ENCODE peak calls at places on chromosomes 13 and 19, in nine cellular contexts. One of them, this sample, is unnamed. For H3K36me3, the result is how much of the 10 kb centered on the place peaks cover.

GRCh38 chr19:46885411-46885810 is 24.6 kb downstream of the ARHGAP35 start:
- DNase-seq in HCT116: no peak
- DNase-seq in MM.1S: no peak
- DNase-seq in GM23248: no peak
- DNase-seq in neural progenitor cell: no peak
- DNase-seq in OCI-LY7: no peak
- DNase-seq in SK-N-SH: no peak
- DNase-seq in hepatocyte: no peak
- DNase-seq in GM23338: no peak
- DNase-seq in this sample: no peak

GRCh38 chr13:102035969-102036368 is 365.9 kb downstream of the FGF14 start:
- DNase-seq in GM23248: no peak
- DNase-seq in hepatocyte: no peak
- DNase-seq in GM23338: no peak
- DNase-seq in MM.1S: no peak
- DNase-seq in neural progenitor cell: no peak
- DNase-seq in SK-N-SH: no peak
- DNase-seq in HCT116: no peak
- DNase-seq in OCI-LY7: no peak
- DNase-seq in this sample: no peak

GRCh38 chr19:46546194-46546896 is 50.7 kb upstream of the PNMA8B start:
- DNase-seq in GM23338: peak
- DNase-seq in HCT116: no peak
- DNase-seq in neural progenitor cell: peak
- DNase-seq in SK-N-SH: peak
- DNase-seq in hepatocyte: peak
- DNase-seq in GM23248: peak
- DNase-seq in MM.1S: no peak
- DNase-seq in OCI-LY7: peak
- DNase-seq in this sample: peak

GRCh38 chr13:58994778-58995177 is 1169.0 kb downstream of the DIAPH3 start:
- DNase-seq in GM23338: peak
- DNase-seq in MM.1S: no peak
- DNase-seq in hepatocyte: no peak
- DNase-seq in SK-N-SH: no peak
- DNase-seq in GM23248: no peak
- DNase-seq in OCI-LY7: peak
- DNase-seq in HCT116: no peak
- DNase-seq in neural progenitor cell: no peak
- DNase-seq in this sample: peak

GRCh38 chr19:55600336-55601028 is 394 bp downstream of the ZNF524 start:
- DNase-seq in OCI-LY7: peak
- DNase-seq in neural progenitor cell: peak
- DNase-seq in hepatocyte: peak
- DNase-seq in GM23338: peak
- DNase-seq in GM23248: peak
- DNase-seq in MM.1S: no peak
- DNase-seq in SK-N-SH: peak
- DNase-seq in HCT116: no peak
- DNase-seq in this sample: no peak

GRCh38 chr19:41352609-41353465 is 885 bp downstream of the TGFB1 start:
- DNase-seq in HCT116: no peak
- DNase-seq in SK-N-SH: peak
- DNase-seq in GM23248: peak
- DNase-seq in hepatocyte: peak
- DNase-seq in MM.1S: peak
- DNase-seq in OCI-LY7: peak
- DNase-seq in GM23338: peak
- DNase-seq in neural progenitor cell: peak
- DNase-seq in this sample: peak

GRCh38 chr19:50602496-50602895 is 34.3 kb upstream of the LRRC4B start:
- DNase-seq in SK-N-SH: no peak
- DNase-seq in HCT116: no peak
- DNase-seq in GM23338: no peak
- DNase-seq in MM.1S: no peak
- DNase-seq in OCI-LY7: no peak
- DNase-seq in GM23248: no peak
- DNase-seq in neural progenitor cell: no peak
- DNase-seq in hepatocyte: no peak
- DNase-seq in this sample: no peak

GRCh38 chr13:99415851-99416331 is 85.4 kb upstream of the TM9SF2 start:
- DNase-seq in GM23248: no peak
- DNase-seq in neural progenitor cell: no peak
- DNase-seq in hepatocyte: no peak
- DNase-seq in GM23338: no peak
- DNase-seq in SK-N-SH: no peak
- DNase-seq in HCT116: no peak
- DNase-seq in MM.1S: no peak
- DNase-seq in OCI-LY7: no peak
- DNase-seq in this sample: no peak

DNA sequence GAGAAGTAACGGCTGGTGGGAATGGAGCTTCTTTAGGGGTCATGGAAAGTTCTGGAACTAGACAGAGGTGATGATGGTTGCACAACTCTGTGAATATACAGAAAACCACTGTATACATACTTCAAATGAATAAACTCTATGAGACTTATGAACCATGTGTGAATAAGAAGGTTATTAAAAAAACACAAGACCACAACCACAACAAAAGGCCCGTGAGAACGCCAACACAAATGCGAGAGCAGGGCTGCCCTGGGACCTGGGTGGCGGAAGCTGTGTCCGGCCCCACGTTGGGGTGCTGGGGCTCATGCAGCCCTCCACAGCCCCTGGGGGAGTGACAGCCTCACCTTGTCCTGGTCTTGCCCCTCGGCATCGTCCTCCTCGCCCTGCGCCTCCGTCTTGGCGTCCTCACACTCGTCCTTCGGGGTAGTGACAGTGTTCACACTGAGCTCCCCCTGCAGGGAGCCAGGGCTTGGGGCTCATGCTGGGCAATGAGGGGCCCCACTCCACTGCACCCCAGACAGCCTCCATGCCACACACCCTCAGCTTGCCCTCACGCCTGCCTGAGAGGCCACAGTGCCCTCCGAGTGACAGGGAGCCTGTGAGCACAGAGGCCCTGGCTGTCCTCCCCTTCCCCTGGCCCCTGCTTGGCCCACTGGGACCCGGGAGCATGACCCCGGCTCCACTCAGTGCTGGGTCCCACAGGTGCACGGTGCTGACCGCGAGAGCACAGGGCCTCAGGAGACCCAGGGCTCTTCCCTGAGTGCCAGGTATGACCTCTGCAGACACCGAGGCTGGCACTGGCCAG is 16.0 kb downstream of the IZUMO4 start:
- DNase-seq in GM23248: no peak
- DNase-seq in GM23338: no peak
- DNase-seq in SK-N-SH: no peak
- DNase-seq in OCI-LY7: no peak
- DNase-seq in HCT116: no peak
- DNase-seq in neural progenitor cell: no peak
- DNase-seq in hepatocyte: no peak
- DNase-seq in MM.1S: no peak
- DNase-seq in this sample: no peak
- H3K36me3 ChIP-seq in GM23248: under half
- H3K36me3 ChIP-seq in GM23338: under half
- H3K36me3 ChIP-seq in SK-N-SH: under half
- H3K36me3 ChIP-seq in OCI-LY7: half or more
- H3K36me3 ChIP-seq in HCT116: under half
- H3K36me3 ChIP-seq in neural progenitor cell: under half
- H3K36me3 ChIP-seq in hepatocyte: under half
- H3K36me3 ChIP-seq in MM.1S: under half
- H3K36me3 ChIP-seq in this sample: under half

GRCh38 chr13:26787961-26788360 is 27.4 kb upstream of the GPR12 start:
- DNase-seq in hepatocyte: no peak
- DNase-seq in GM23338: no peak
- DNase-seq in neural progenitor cell: no peak
- DNase-seq in GM23248: no peak
- DNase-seq in MM.1S: no peak
- DNase-seq in SK-N-SH: no peak
- DNase-seq in HCT116: no peak
- DNase-seq in OCI-LY7: no peak
- DNase-seq in this sample: no peak

GRCh38 chr13:26786651-26787295 is 26.2 kb upstream of the GPR12 start:
- DNase-seq in GM23338: no peak
- DNase-seq in HCT116: no peak
- DNase-seq in SK-N-SH: no peak
- DNase-seq in hepatocyte: no peak
- DNase-seq in GM23248: no peak
- DNase-seq in neural progenitor cell: no peak
- DNase-seq in MM.1S: no peak
- DNase-seq in OCI-LY7: peak
- DNase-seq in this sample: no peak

GRCh38 chr13:26784704-26785639 is 24.4 kb upstream of the GPR12 start:
- DNase-seq in GM23248: no peak
- DNase-seq in neural progenitor cell: peak
- DNase-seq in hepatocyte: no peak
- DNase-seq in HCT116: no peak
- DNase-seq in OCI-LY7: peak
- DNase-seq in GM23338: peak
- DNase-seq in MM.1S: peak
- DNase-seq in SK-N-SH: no peak
- DNase-seq in this sample: no peak

DNA sequence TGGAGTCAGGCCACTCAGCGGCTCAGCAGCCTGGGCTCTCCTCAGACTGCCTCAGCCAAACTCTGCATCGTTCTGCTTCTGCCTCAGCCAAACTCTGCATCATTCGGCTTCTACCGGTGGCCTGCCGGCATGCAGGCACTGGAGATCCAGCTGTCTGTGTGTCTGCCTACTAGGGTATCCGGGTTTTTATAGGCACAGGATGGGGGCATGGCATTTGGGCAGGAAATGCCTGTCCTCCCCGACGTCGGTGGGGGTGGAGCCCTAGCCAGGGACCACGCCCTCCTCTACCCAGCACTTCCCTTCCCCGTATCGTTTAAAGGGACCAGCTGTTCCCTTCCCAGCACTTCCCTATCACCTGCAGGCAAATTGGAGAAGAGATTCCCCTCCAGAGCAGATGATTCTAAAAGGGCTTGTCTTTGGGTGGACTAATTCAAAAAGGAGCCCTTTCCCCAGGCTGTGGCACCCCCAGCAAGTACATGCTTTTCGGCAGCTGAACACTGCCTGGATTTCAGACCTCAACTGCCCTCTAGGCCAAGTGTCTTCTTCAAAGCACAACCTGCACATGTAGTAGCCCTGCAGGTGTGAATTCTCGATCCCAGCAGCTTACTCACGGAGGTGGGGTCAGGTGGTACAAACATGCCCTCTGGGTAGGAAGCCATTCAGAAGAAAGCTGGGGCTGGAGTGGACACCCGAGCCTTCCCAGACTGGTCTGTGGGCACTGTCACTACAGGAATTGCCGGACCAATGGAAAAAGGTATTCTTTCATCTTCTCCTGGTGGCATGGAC is 25.5 kb upstream of the GPR12 start:
- DNase-seq in HCT116: no peak
- DNase-seq in SK-N-SH: no peak
- DNase-seq in MM.1S: peak
- DNase-seq in hepatocyte: no peak
- DNase-seq in OCI-LY7: peak
- DNase-seq in GM23338: peak
- DNase-seq in GM23248: no peak
- DNase-seq in neural progenitor cell: peak
- DNase-seq in this sample: no peak
- TF ChIP-seq EZH2phosphoT487 in HCT116: no peak
- TF ChIP-seq EZH2phosphoT487 in SK-N-SH: no peak
- TF ChIP-seq EZH2phosphoT487 in MM.1S: no peak
- TF ChIP-seq EZH2phosphoT487 in hepatocyte: no peak
- TF ChIP-seq EZH2phosphoT487 in OCI-LY7: no peak
- TF ChIP-seq EZH2phosphoT487 in GM23338: no peak
- TF ChIP-seq EZH2phosphoT487 in GM23248: no peak
- TF ChIP-seq EZH2phosphoT487 in neural progenitor cell: no peak
- TF ChIP-seq EZH2phosphoT487 in this sample: no peak

GRCh38 chr19:17520865-17521264 is 9.4 kb downstream of the PGLS start:
- DNase-seq in HCT116: no peak
- DNase-seq in SK-N-SH: no peak
- DNase-seq in neural progenitor cell: no peak
- DNase-seq in GM23248: no peak
- DNase-seq in MM.1S: no peak
- DNase-seq in OCI-LY7: no peak
- DNase-seq in hepatocyte: no peak
- DNase-seq in GM23338: no peak
- DNase-seq in this sample: no peak

GRCh38 chr19:17515408-17516149 is 4.1 kb downstream of the PGLS start:
- DNase-seq in OCI-LY7: no peak
- DNase-seq in GM23248: no peak
- DNase-seq in GM23338: no peak
- DNase-seq in hepatocyte: no peak
- DNase-seq in MM.1S: no peak
- DNase-seq in SK-N-SH: no peak
- DNase-seq in neural progenitor cell: no peak
- DNase-seq in HCT116: no peak
- DNase-seq in this sample: no peak

GRCh38 chr19:17519967-17520366 is 8.5 kb downstream of the PGLS start:
- DNase-seq in hepatocyte: no peak
- DNase-seq in HCT116: no peak
- DNase-seq in GM23338: no peak
- DNase-seq in GM23248: no peak
- DNase-seq in MM.1S: no peak
- DNase-seq in SK-N-SH: no peak
- DNase-seq in OCI-LY7: no peak
- DNase-seq in neural progenitor cell: no peak
- DNase-seq in this sample: no peak

GRCh38 chr19:17513801-17514200 is 2.4 kb downstream of the PGLS start:
- DNase-seq in OCI-LY7: no peak
- DNase-seq in MM.1S: no peak
- DNase-seq in HCT116: no peak
- DNase-seq in SK-N-SH: no peak
- DNase-seq in neural progenitor cell: no peak
- DNase-seq in hepatocyte: no peak
- DNase-seq in GM23248: peak
- DNase-seq in GM23338: no peak
- DNase-seq in this sample: no peak

GRCh38 chr19:17517898-17518297 is 6.4 kb downstream of the PGLS start:
- DNase-seq in neural progenitor cell: no peak
- DNase-seq in OCI-LY7: no peak
- DNase-seq in SK-N-SH: no peak
- DNase-seq in hepatocyte: no peak
- DNase-seq in HCT116: no peak
- DNase-seq in MM.1S: no peak
- DNase-seq in GM23338: no peak
- DNase-seq in GM23248: no peak
- DNase-seq in this sample: no peak
- H3K36me3 ChIP-seq in neural progenitor cell: under half
- H3K36me3 ChIP-seq in OCI-LY7: under half
- H3K36me3 ChIP-seq in SK-N-SH: under half
- H3K36me3 ChIP-seq in hepatocyte: under half
- H3K36me3 ChIP-seq in HCT116: under half
- H3K36me3 ChIP-seq in MM.1S: under half
- H3K36me3 ChIP-seq in GM23338: under half
- H3K36me3 ChIP-seq in GM23248: under half
- H3K36me3 ChIP-seq in this sample: under half

DNA sequence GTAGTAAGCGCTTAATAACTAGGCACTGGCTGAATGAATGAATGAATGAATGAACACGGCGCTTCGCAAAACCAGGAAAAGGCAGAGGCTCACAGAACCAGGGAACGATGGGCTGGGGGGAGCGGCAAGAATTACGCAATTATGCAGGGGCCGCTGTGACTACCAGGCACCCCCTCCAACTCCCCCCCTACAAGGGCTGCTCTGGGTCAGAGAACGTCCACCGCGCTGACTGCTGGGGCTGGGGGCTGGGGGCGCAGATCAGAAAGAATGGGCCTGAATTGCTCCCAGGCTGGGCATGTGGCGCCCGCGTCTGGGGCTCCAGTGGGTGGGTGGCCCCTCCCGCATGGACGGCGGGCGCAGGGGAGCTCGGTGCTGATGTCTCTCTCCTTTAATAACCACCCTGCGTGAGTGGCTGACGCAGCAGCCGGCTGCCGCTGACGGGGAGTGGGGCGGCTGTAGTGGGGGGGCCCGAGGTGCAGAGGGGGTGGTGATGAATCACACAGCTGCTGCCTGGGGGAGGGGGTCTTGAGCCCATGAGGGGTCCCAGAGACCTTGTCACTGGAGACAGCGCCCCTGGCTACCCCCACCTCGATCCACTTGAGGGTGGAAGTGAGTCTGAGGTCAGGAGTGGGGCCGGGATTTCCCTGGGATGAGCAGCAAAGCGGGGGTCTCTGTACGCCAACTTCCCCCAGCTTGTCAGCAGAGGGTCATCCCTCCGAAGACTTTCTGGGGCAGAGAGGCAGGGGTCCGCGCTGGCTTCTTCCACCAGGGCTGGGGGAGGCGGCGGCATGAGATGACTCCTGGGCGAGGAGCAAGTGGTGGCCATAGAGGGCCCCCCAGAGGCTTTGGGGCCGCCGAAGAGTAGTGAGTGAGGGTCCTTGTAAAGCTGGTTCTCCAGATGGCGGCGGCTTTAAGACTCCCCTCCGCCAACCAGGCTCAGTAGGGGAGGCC is 1.4 kb upstream of the CIRBP start:
- DNase-seq in GM23338: no peak
- DNase-seq in GM23248: peak
- DNase-seq in hepatocyte: no peak
- DNase-seq in SK-N-SH: no peak
- DNase-seq in neural progenitor cell: peak
- DNase-seq in MM.1S: no peak
- DNase-seq in OCI-LY7: peak
- DNase-seq in HCT116: no peak
- DNase-seq in this sample: no peak
- TF ChIP-seq EZH2phosphoT487 in GM23338: no peak
- TF ChIP-seq EZH2phosphoT487 in GM23248: no peak
- TF ChIP-seq EZH2phosphoT487 in hepatocyte: no peak
- TF ChIP-seq EZH2phosphoT487 in SK-N-SH: no peak
- TF ChIP-seq EZH2phosphoT487 in neural progenitor cell: no peak
- TF ChIP-seq EZH2phosphoT487 in MM.1S: no peak
- TF ChIP-seq EZH2phosphoT487 in OCI-LY7: no peak
- TF ChIP-seq EZH2phosphoT487 in HCT116: no peak
- TF ChIP-seq EZH2phosphoT487 in this sample: no peak

This sample was measured in PC-3.